ENCODE peak calls at places on chromosomes 13 and 19, in nine cellular contexts. One of them, this sample, is unnamed.

GRCh38 chr13:40206241-40207109 is 460.0 kb downstream of the FOXO1 start:
- DNase-seq in nephron progenitor cell: no peak
- DNase-seq in thoracic aorta: no peak
- DNase-seq in neural progenitor cell: no peak
- DNase-seq in cardiac muscle cell: no peak
- DNase-seq in B cell: peak; percentile 58
- DNase-seq in mucosa of descending colon: no peak
- DNase-seq in IMR-90: peak; percentile 7
- DNase-seq in CD4-positive, alpha-beta T cell: peak; percentile 54
- DNase-seq in this sample: no peak

GRCh38 chr13:110471833-110472162 is 89.7 kb downstream of the RAB20 start:
- DNase-seq in cardiac muscle cell: no peak
- DNase-seq in IMR-90: peak; percentile 37
- DNase-seq in neural progenitor cell: no peak
- DNase-seq in mucosa of descending colon: peak; percentile 38
- DNase-seq in thoracic aorta: no peak
- DNase-seq in nephron progenitor cell: no peak
- DNase-seq in CD4-positive, alpha-beta T cell: no peak
- DNase-seq in B cell: peak; percentile 90
- DNase-seq in this sample: no peak

GRCh38 chr13:34521166-34521565 is 420.9 kb upstream of the NBEA start:
- DNase-seq in CD4-positive, alpha-beta T cell: no peak
- DNase-seq in neural progenitor cell: no peak
- DNase-seq in mucosa of descending colon: no peak
- DNase-seq in B cell: no peak
- DNase-seq in IMR-90: no peak
- DNase-seq in cardiac muscle cell: peak; percentile 2
- DNase-seq in thoracic aorta: no peak
- DNase-seq in nephron progenitor cell: no peak
- DNase-seq in this sample: no peak

GRCh38 chr13:66864627-66865026 is 365.5 kb downstream of the PCDH9 start:
- DNase-seq in CD4-positive, alpha-beta T cell: no peak
- DNase-seq in nephron progenitor cell: no peak
- DNase-seq in neural progenitor cell: no peak
- DNase-seq in B cell: no peak
- DNase-seq in thoracic aorta: no peak
- DNase-seq in mucosa of descending colon: no peak
- DNase-seq in IMR-90: no peak
- DNase-seq in cardiac muscle cell: no peak
- DNase-seq in this sample: no peak

GRCh38 chr13:98416408-98416807 is 160.5 kb downstream of the STK24 start:
- DNase-seq in nephron progenitor cell: no peak
- DNase-seq in thoracic aorta: no peak
- DNase-seq in IMR-90: no peak
- DNase-seq in neural progenitor cell: no peak
- DNase-seq in B cell: no peak
- DNase-seq in cardiac muscle cell: no peak
- DNase-seq in CD4-positive, alpha-beta T cell: no peak
- DNase-seq in mucosa of descending colon: peak; percentile 81
- DNase-seq in this sample: no peak

GRCh38 chr19:5953680-5954213 is 24.2 kb downstream of the RANBP3 start:
- DNase-seq in neural progenitor cell: no peak
- DNase-seq in mucosa of descending colon: peak; percentile 45
- DNase-seq in CD4-positive, alpha-beta T cell: peak; percentile 19
- DNase-seq in B cell: no peak
- DNase-seq in thoracic aorta: no peak
- DNase-seq in cardiac muscle cell: no peak
- DNase-seq in nephron progenitor cell: no peak
- DNase-seq in IMR-90: no peak
- DNase-seq in this sample: no peak

GRCh38 chr13:97339989-97340361 is 94.0 kb upstream of the RAP2A start:
- DNase-seq in thoracic aorta: no peak
- DNase-seq in B cell: no peak
- DNase-seq in mucosa of descending colon: no peak
- DNase-seq in CD4-positive, alpha-beta T cell: no peak
- DNase-seq in nephron progenitor cell: no peak
- DNase-seq in IMR-90: no peak
- DNase-seq in cardiac muscle cell: peak; percentile 12
- DNase-seq in neural progenitor cell: no peak
- DNase-seq in this sample: no peak

GRCh38 chr19:10644351-10645007 is 9.7 kb upstream of the ILF3 start:
- DNase-seq in thoracic aorta: peak; percentile 52
- DNase-seq in cardiac muscle cell: peak; percentile 89
- DNase-seq in IMR-90: peak; percentile 69
- DNase-seq in mucosa of descending colon: peak; percentile 85
- DNase-seq in nephron progenitor cell: peak; percentile 88
- DNase-seq in B cell: peak; percentile 88
- DNase-seq in CD4-positive, alpha-beta T cell: peak; percentile 85
- DNase-seq in neural progenitor cell: peak; percentile 92
- DNase-seq in this sample: peak; percentile 89

GRCh38 chr13:82136880-82137279 is 1745.4 kb downstream of the SLITRK1 start:
- DNase-seq in B cell: no peak
- DNase-seq in cardiac muscle cell: no peak
- DNase-seq in nephron progenitor cell: no peak
- DNase-seq in CD4-positive, alpha-beta T cell: no peak
- DNase-seq in thoracic aorta: no peak
- DNase-seq in mucosa of descending colon: no peak
- DNase-seq in neural progenitor cell: no peak
- DNase-seq in IMR-90: no peak
- DNase-seq in this sample: no peak

GRCh38 chr13:102682727-102683126 is 12.1 kb downstream of the METTL21C start:
- DNase-seq in nephron progenitor cell: no peak
- DNase-seq in neural progenitor cell: no peak
- DNase-seq in B cell: no peak
- DNase-seq in thoracic aorta: no peak
- DNase-seq in IMR-90: no peak
- DNase-seq in cardiac muscle cell: no peak
- DNase-seq in mucosa of descending colon: no peak
- DNase-seq in CD4-positive, alpha-beta T cell: no peak
- DNase-seq in this sample: no peak

GRCh38 chr13:39025433-39025839 is 12.5 kb downstream of the PROSER1 start:
- DNase-seq in thoracic aorta: no peak
- DNase-seq in B cell: no peak
- DNase-seq in mucosa of descending colon: no peak
- DNase-seq in neural progenitor cell: no peak
- DNase-seq in cardiac muscle cell: no peak
- DNase-seq in CD4-positive, alpha-beta T cell: no peak
- DNase-seq in nephron progenitor cell: no peak
- DNase-seq in IMR-90: no peak
- DNase-seq in this sample: no peak

GRCh38 chr13:98954313-98954712 is 23.6 kb downstream of the DOCK9 start:
- DNase-seq in CD4-positive, alpha-beta T cell: no peak
- DNase-seq in mucosa of descending colon: no peak
- DNase-seq in IMR-90: no peak
- DNase-seq in nephron progenitor cell: no peak
- DNase-seq in B cell: no peak
- DNase-seq in thoracic aorta: no peak
- DNase-seq in neural progenitor cell: peak; percentile 12
- DNase-seq in cardiac muscle cell: no peak
- DNase-seq in this sample: no peak

GRCh38 chr19:17328517-17329060 is 6.1 kb downstream of the ANO8 start:
- DNase-seq in IMR-90: no peak
- DNase-seq in thoracic aorta: no peak
- DNase-seq in nephron progenitor cell: peak; percentile 57
- DNase-seq in CD4-positive, alpha-beta T cell: peak; percentile 35
- DNase-seq in B cell: no peak
- DNase-seq in mucosa of descending colon: peak; percentile 60
- DNase-seq in neural progenitor cell: peak; percentile 60
- DNase-seq in cardiac muscle cell: no peak
- DNase-seq in this sample: peak; percentile 39

GRCh38 chr19:29010276-29010675 is 202.7 kb downstream of the UQCRFS1 start:
- DNase-seq in cardiac muscle cell: no peak
- DNase-seq in nephron progenitor cell: no peak
- DNase-seq in B cell: no peak
- DNase-seq in neural progenitor cell: no peak
- DNase-seq in IMR-90: no peak
- DNase-seq in mucosa of descending colon: no peak
- DNase-seq in CD4-positive, alpha-beta T cell: no peak
- DNase-seq in thoracic aorta: no peak
- DNase-seq in this sample: no peak

GRCh38 chr19:18107235-18108083 is 9.9 kb downstream of the MAST3 start:
- DNase-seq in thoracic aorta: no peak
- DNase-seq in cardiac muscle cell: no peak
- DNase-seq in neural progenitor cell: no peak
- DNase-seq in IMR-90: no peak
- DNase-seq in mucosa of descending colon: no peak
- DNase-seq in CD4-positive, alpha-beta T cell: no peak
- DNase-seq in B cell: peak; percentile 68
- DNase-seq in nephron progenitor cell: no peak
- DNase-seq in this sample: no peak

GRCh38 chr19:11168568-11168967 is 13.0 kb upstream of the SPC24 start:
- DNase-seq in B cell: no peak
- DNase-seq in thoracic aorta: no peak
- DNase-seq in neural progenitor cell: no peak
- DNase-seq in cardiac muscle cell: no peak
- DNase-seq in CD4-positive, alpha-beta T cell: no peak
- DNase-seq in nephron progenitor cell: no peak
- DNase-seq in IMR-90: peak; percentile 97
- DNase-seq in mucosa of descending colon: no peak
- DNase-seq in this sample: no peak

GRCh38 chr19:7829561-7830271 is at the start of gene EVI5L:
- DNase-seq in mucosa of descending colon: peak; percentile 99
- DNase-seq in IMR-90: peak; percentile 100
- DNase-seq in thoracic aorta: peak; percentile 93
- DNase-seq in nephron progenitor cell: peak; percentile 100
- DNase-seq in CD4-positive, alpha-beta T cell: peak; percentile 99
- DNase-seq in neural progenitor cell: peak; percentile 100
- DNase-seq in cardiac muscle cell: peak; percentile 100
- DNase-seq in B cell: peak; percentile 99
- DNase-seq in this sample: peak; percentile 100
- TF ChIP-seq CTCF in mucosa of descending colon: no peak
- TF ChIP-seq CTCF in IMR-90: no peak
- TF ChIP-seq CTCF in thoracic aorta: no peak
- TF ChIP-seq CTCF in nephron progenitor cell: no peak
- TF ChIP-seq CTCF in CD4-positive, alpha-beta T cell: no peak
- TF ChIP-seq CTCF in neural progenitor cell: no peak
- TF ChIP-seq CTCF in cardiac muscle cell: no peak
- TF ChIP-seq CTCF in B cell: no peak
- TF ChIP-seq CTCF in this sample: no peak

GRCh38 chr13:29260684-29261083 is 334.8 kb downstream of the SLC7A1 start:
- DNase-seq in IMR-90: no peak
- DNase-seq in B cell: no peak
- DNase-seq in nephron progenitor cell: no peak
- DNase-seq in CD4-positive, alpha-beta T cell: no peak
- DNase-seq in neural progenitor cell: no peak
- DNase-seq in cardiac muscle cell: peak; percentile 21
- DNase-seq in mucosa of descending colon: no peak
- DNase-seq in thoracic aorta: no peak
- DNase-seq in this sample: no peak

GRCh38 chr13:29266743-29267142 is 328.7 kb downstream of the SLC7A1 start:
- DNase-seq in B cell: no peak
- DNase-seq in mucosa of descending colon: no peak
- DNase-seq in thoracic aorta: no peak
- DNase-seq in neural progenitor cell: no peak
- DNase-seq in CD4-positive, alpha-beta T cell: no peak
- DNase-seq in IMR-90: no peak
- DNase-seq in cardiac muscle cell: no peak
- DNase-seq in nephron progenitor cell: peak; percentile 6
- DNase-seq in this sample: no peak

GRCh38 chr13:29270536-29271045 is 324.9 kb downstream of the SLC7A1 start:
- DNase-seq in B cell: no peak
- DNase-seq in thoracic aorta: no peak
- DNase-seq in neural progenitor cell: no peak
- DNase-seq in cardiac muscle cell: no peak
- DNase-seq in CD4-positive, alpha-beta T cell: no peak
- DNase-seq in mucosa of descending colon: no peak
- DNase-seq in nephron progenitor cell: no peak
- DNase-seq in IMR-90: no peak
- DNase-seq in this sample: no peak

GRCh38 chr13:29266261-29266660 is 329.2 kb downstream of the SLC7A1 start:
- DNase-seq in nephron progenitor cell: no peak
- DNase-seq in mucosa of descending colon: no peak
- DNase-seq in IMR-90: no peak
- DNase-seq in CD4-positive, alpha-beta T cell: no peak
- DNase-seq in neural progenitor cell: no peak
- DNase-seq in B cell: no peak
- DNase-seq in thoracic aorta: no peak
- DNase-seq in cardiac muscle cell: no peak
- DNase-seq in this sample: no peak
- TF ChIP-seq CTCF in nephron progenitor cell: no peak
- TF ChIP-seq CTCF in mucosa of descending colon: no peak
- TF ChIP-seq CTCF in IMR-90: no peak
- TF ChIP-seq CTCF in CD4-positive, alpha-beta T cell: no peak
- TF ChIP-seq CTCF in neural progenitor cell: peak; percentile 7
- TF ChIP-seq CTCF in B cell: no peak
- TF ChIP-seq CTCF in thoracic aorta: no peak
- TF ChIP-seq CTCF in cardiac muscle cell: no peak
- TF ChIP-seq CTCF in this sample: no peak

DNA sequence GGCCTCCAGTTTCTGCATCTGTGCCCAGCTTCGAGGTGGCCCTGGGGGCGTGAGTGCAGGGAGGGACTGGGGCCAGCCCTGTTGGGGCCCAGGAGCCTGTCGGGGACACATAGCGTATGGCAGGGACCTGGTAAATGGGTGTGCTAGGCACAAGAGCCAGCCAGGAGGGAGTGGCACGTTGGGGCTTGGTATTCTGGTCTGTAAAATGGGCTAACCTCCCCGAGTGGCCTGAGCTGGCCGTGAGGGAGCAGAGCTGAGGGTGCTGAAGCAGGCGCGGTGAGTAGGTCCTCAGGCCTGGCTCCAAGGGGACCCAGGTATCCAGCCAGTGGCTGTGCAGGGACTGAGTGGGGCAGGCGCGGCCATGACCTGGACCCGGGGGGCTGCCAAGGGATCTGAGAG is 4.3 kb downstream of the PTOV1 start:
- DNase-seq in cardiac muscle cell: no peak
- DNase-seq in nephron progenitor cell: no peak
- DNase-seq in IMR-90: no peak
- DNase-seq in B cell: no peak
- DNase-seq in neural progenitor cell: no peak
- DNase-seq in thoracic aorta: no peak
- DNase-seq in mucosa of descending colon: peak; percentile 48
- DNase-seq in CD4-positive, alpha-beta T cell: no peak
- DNase-seq in this sample: no peak
- TF ChIP-seq CTCF in cardiac muscle cell: no peak
- TF ChIP-seq CTCF in nephron progenitor cell: no peak
- TF ChIP-seq CTCF in IMR-90: no peak
- TF ChIP-seq CTCF in B cell: no peak
- TF ChIP-seq CTCF in neural progenitor cell: no peak
- TF ChIP-seq CTCF in thoracic aorta: no peak
- TF ChIP-seq CTCF in mucosa of descending colon: no peak
- TF ChIP-seq CTCF in CD4-positive, alpha-beta T cell: no peak
- TF ChIP-seq CTCF in this sample: no peak

DNA sequence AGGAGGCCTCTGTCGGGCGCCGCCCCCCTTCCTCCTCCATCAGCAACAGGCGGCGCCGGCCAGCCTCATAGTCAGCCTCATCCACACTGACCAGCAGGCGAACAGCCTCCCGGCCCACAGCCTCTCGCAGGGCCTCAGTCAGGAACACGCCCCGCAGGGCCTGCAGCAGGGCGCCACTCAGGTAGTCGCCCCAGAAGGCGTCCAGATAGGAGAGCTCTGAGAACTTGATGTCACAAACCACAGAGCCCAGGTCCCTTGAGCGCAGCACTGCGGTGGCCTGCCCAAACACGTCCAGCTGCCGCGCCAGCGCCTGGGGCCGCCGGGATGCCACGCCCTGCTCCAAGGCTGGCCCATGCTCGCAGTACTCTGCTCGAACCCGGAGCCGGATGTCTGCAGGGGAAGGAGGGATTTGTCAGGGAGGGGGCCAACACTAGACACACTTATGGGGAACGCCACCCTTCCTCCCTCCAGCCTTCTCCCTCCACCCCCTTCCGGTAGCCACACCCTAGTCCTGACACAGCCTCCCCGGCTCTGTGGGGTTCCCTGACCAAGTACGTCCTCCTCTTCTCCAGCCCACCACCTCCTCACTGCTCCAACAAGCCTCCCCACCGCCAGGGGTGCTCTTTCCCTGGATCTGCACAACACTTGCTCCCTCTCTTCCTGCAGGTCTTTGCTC is 17.9 kb downstream of the DEDD2 start:
- DNase-seq in mucosa of descending colon: peak; percentile 87
- DNase-seq in neural progenitor cell: no peak
- DNase-seq in cardiac muscle cell: no peak
- DNase-seq in CD4-positive, alpha-beta T cell: peak; percentile 50
- DNase-seq in IMR-90: no peak
- DNase-seq in nephron progenitor cell: no peak
- DNase-seq in B cell: peak; percentile 57
- DNase-seq in thoracic aorta: no peak
- DNase-seq in this sample: no peak
- TF ChIP-seq CTCF in mucosa of descending colon: no peak
- TF ChIP-seq CTCF in neural progenitor cell: no peak
- TF ChIP-seq CTCF in cardiac muscle cell: no peak
- TF ChIP-seq CTCF in CD4-positive, alpha-beta T cell: peak; percentile 10
- TF ChIP-seq CTCF in IMR-90: no peak
- TF ChIP-seq CTCF in nephron progenitor cell: no peak
- TF ChIP-seq CTCF in B cell: peak; percentile 32
- TF ChIP-seq CTCF in thoracic aorta: no peak
- TF ChIP-seq CTCF in this sample: no peak

This sample was measured in glutamatergic neuron.